ENCODE peak calls at places on chromosomes 13 and 19, in seven cellular contexts. One of them, this sample, is unnamed.

GRCh38 chr13:59356607-59357006 is 807.1 kb downstream of the DIAPH3 start:
- DNase-seq in stimulated activated CD4-positive, alpha-beta T cell treated with anti-CD3 and anti-CD28 coated beads, Interleukin-2, amount 100 ng/mL, for 48 hours: no peak
- DNase-seq in EH: peak
- DNase-seq in non-pigmented ciliary epithelial cell: no peak
- DNase-seq in anterior cingulate cortex: no peak
- DNase-seq in colonic mucosa: no peak
- DNase-seq in cardiac muscle cell: peak
- DNase-seq in this sample: peak

GRCh38 chr13:48214519-48215121 is 18.4 kb upstream of the ITM2B start:
- DNase-seq in anterior cingulate cortex: no peak
- DNase-seq in stimulated activated CD4-positive, alpha-beta T cell treated with anti-CD3 and anti-CD28 coated beads, Interleukin-2, amount 100 ng/mL, for 48 hours: no peak
- DNase-seq in cardiac muscle cell: no peak
- DNase-seq in non-pigmented ciliary epithelial cell: no peak
- DNase-seq in colonic mucosa: no peak
- DNase-seq in EH: peak
- DNase-seq in this sample: no peak

GRCh38 chr13:52925775-52926285 is 77.4 kb upstream of the PCDH8 start:
- DNase-seq in EH: no peak
- DNase-seq in non-pigmented ciliary epithelial cell: no peak
- DNase-seq in colonic mucosa: no peak
- DNase-seq in stimulated activated CD4-positive, alpha-beta T cell treated with anti-CD3 and anti-CD28 coated beads, Interleukin-2, amount 100 ng/mL, for 48 hours: no peak
- DNase-seq in cardiac muscle cell: no peak
- DNase-seq in anterior cingulate cortex: no peak
- DNase-seq in this sample: no peak

GRCh38 chr13:103031332-103031873 is 34.8 kb downstream of the SLC10A2 start:
- DNase-seq in stimulated activated CD4-positive, alpha-beta T cell treated with anti-CD3 and anti-CD28 coated beads, Interleukin-2, amount 100 ng/mL, for 48 hours: no peak
- DNase-seq in cardiac muscle cell: no peak
- DNase-seq in colonic mucosa: no peak
- DNase-seq in non-pigmented ciliary epithelial cell: no peak
- DNase-seq in anterior cingulate cortex: no peak
- DNase-seq in EH: peak
- DNase-seq in this sample: no peak

GRCh38 chr19:48443262-48443661 is 2.5 kb upstream of the GRWD1 start:
- DNase-seq in non-pigmented ciliary epithelial cell: no peak
- DNase-seq in colonic mucosa: no peak
- DNase-seq in cardiac muscle cell: no peak
- DNase-seq in EH: no peak
- DNase-seq in anterior cingulate cortex: no peak
- DNase-seq in stimulated activated CD4-positive, alpha-beta T cell treated with anti-CD3 and anti-CD28 coated beads, Interleukin-2, amount 100 ng/mL, for 48 hours: no peak
- DNase-seq in this sample: no peak

GRCh38 chr13:39370554-39370953 is 232.4 kb downstream of the LHFPL6 start:
- DNase-seq in cardiac muscle cell: no peak
- DNase-seq in stimulated activated CD4-positive, alpha-beta T cell treated with anti-CD3 and anti-CD28 coated beads, Interleukin-2, amount 100 ng/mL, for 48 hours: no peak
- DNase-seq in non-pigmented ciliary epithelial cell: no peak
- DNase-seq in colonic mucosa: no peak
- DNase-seq in anterior cingulate cortex: no peak
- DNase-seq in EH: peak
- DNase-seq in this sample: no peak

GRCh38 chr19:56983804-56984203 is 136.0 kb upstream of the USP29 start:
- DNase-seq in non-pigmented ciliary epithelial cell: no peak
- DNase-seq in anterior cingulate cortex: no peak
- DNase-seq in cardiac muscle cell: no peak
- DNase-seq in colonic mucosa: no peak
- DNase-seq in stimulated activated CD4-positive, alpha-beta T cell treated with anti-CD3 and anti-CD28 coated beads, Interleukin-2, amount 100 ng/mL, for 48 hours: no peak
- DNase-seq in EH: no peak
- DNase-seq in this sample: no peak

GRCh38 chr13:79987323-79987722 is 353.6 kb downstream of the SPRY2 start:
- DNase-seq in EH: no peak
- DNase-seq in colonic mucosa: no peak
- DNase-seq in cardiac muscle cell: no peak
- DNase-seq in stimulated activated CD4-positive, alpha-beta T cell treated with anti-CD3 and anti-CD28 coated beads, Interleukin-2, amount 100 ng/mL, for 48 hours: no peak
- DNase-seq in non-pigmented ciliary epithelial cell: no peak
- DNase-seq in anterior cingulate cortex: no peak
- DNase-seq in this sample: no peak

GRCh38 chr13:35527451-35527850 is 51.0 kb upstream of the MAB21L1 start:
- DNase-seq in stimulated activated CD4-positive, alpha-beta T cell treated with anti-CD3 and anti-CD28 coated beads, Interleukin-2, amount 100 ng/mL, for 48 hours: no peak
- DNase-seq in non-pigmented ciliary epithelial cell: no peak
- DNase-seq in anterior cingulate cortex: no peak
- DNase-seq in colonic mucosa: no peak
- DNase-seq in EH: no peak
- DNase-seq in cardiac muscle cell: no peak
- DNase-seq in this sample: no peak

GRCh38 chr19:10421981-10422461 is 1.7 kb downstream of the PDE4A start:
- DNase-seq in colonic mucosa: no peak
- DNase-seq in cardiac muscle cell: no peak
- DNase-seq in EH: no peak
- DNase-seq in non-pigmented ciliary epithelial cell: no peak
- DNase-seq in anterior cingulate cortex: no peak
- DNase-seq in stimulated activated CD4-positive, alpha-beta T cell treated with anti-CD3 and anti-CD28 coated beads, Interleukin-2, amount 100 ng/mL, for 48 hours: no peak
- DNase-seq in this sample: no peak

GRCh38 chr13:64074989-64075474 is 2659.4 kb upstream of the PCDH20 start:
- DNase-seq in non-pigmented ciliary epithelial cell: no peak
- DNase-seq in cardiac muscle cell: no peak
- DNase-seq in EH: no peak
- DNase-seq in anterior cingulate cortex: no peak
- DNase-seq in colonic mucosa: no peak
- DNase-seq in stimulated activated CD4-positive, alpha-beta T cell treated with anti-CD3 and anti-CD28 coated beads, Interleukin-2, amount 100 ng/mL, for 48 hours: no peak
- DNase-seq in this sample: no peak

GRCh38 chr13:72694314-72694713 is 33.1 kb downstream of the MZT1 start:
- DNase-seq in anterior cingulate cortex: no peak
- DNase-seq in EH: no peak
- DNase-seq in colonic mucosa: no peak
- DNase-seq in non-pigmented ciliary epithelial cell: no peak
- DNase-seq in stimulated activated CD4-positive, alpha-beta T cell treated with anti-CD3 and anti-CD28 coated beads, Interleukin-2, amount 100 ng/mL, for 48 hours: no peak
- DNase-seq in cardiac muscle cell: peak
- DNase-seq in this sample: no peak

GRCh38 chr13:33073338-33073737 is 57.1 kb downstream of the KL start:
- DNase-seq in cardiac muscle cell: no peak
- DNase-seq in stimulated activated CD4-positive, alpha-beta T cell treated with anti-CD3 and anti-CD28 coated beads, Interleukin-2, amount 100 ng/mL, for 48 hours: no peak
- DNase-seq in EH: no peak
- DNase-seq in anterior cingulate cortex: no peak
- DNase-seq in colonic mucosa: no peak
- DNase-seq in non-pigmented ciliary epithelial cell: no peak
- DNase-seq in this sample: no peak

GRCh38 chr13:69374036-69374435 is 733.6 kb upstream of the ATXN8OS start:
- DNase-seq in stimulated activated CD4-positive, alpha-beta T cell treated with anti-CD3 and anti-CD28 coated beads, Interleukin-2, amount 100 ng/mL, for 48 hours: no peak
- DNase-seq in non-pigmented ciliary epithelial cell: no peak
- DNase-seq in EH: no peak
- DNase-seq in cardiac muscle cell: no peak
- DNase-seq in colonic mucosa: no peak
- DNase-seq in anterior cingulate cortex: no peak
- DNase-seq in this sample: no peak

GRCh38 chr13:31951215-31951678 is 80.3 kb upstream of the FRY start:
- DNase-seq in stimulated activated CD4-positive, alpha-beta T cell treated with anti-CD3 and anti-CD28 coated beads, Interleukin-2, amount 100 ng/mL, for 48 hours: no peak
- DNase-seq in cardiac muscle cell: no peak
- DNase-seq in colonic mucosa: peak
- DNase-seq in non-pigmented ciliary epithelial cell: no peak
- DNase-seq in anterior cingulate cortex: no peak
- DNase-seq in EH: peak
- DNase-seq in this sample: peak

GRCh38 chr19:58021541-58022282 is 12.1 kb upstream of the ZSCAN1 start:
- DNase-seq in non-pigmented ciliary epithelial cell: no peak
- DNase-seq in colonic mucosa: peak
- DNase-seq in EH: peak
- DNase-seq in cardiac muscle cell: peak
- DNase-seq in stimulated activated CD4-positive, alpha-beta T cell treated with anti-CD3 and anti-CD28 coated beads, Interleukin-2, amount 100 ng/mL, for 48 hours: peak
- DNase-seq in anterior cingulate cortex: peak
- DNase-seq in this sample: no peak

GRCh38 chr19:30407310-30407709 is 35.1 kb downstream of the ZNF536 start:
- DNase-seq in colonic mucosa: no peak
- DNase-seq in anterior cingulate cortex: no peak
- DNase-seq in EH: no peak
- DNase-seq in cardiac muscle cell: no peak
- DNase-seq in stimulated activated CD4-positive, alpha-beta T cell treated with anti-CD3 and anti-CD28 coated beads, Interleukin-2, amount 100 ng/mL, for 48 hours: no peak
- DNase-seq in non-pigmented ciliary epithelial cell: no peak
- DNase-seq in this sample: no peak

GRCh38 chr13:26923824-26924605 is 163.4 kb upstream of the GPR12 start:
- DNase-seq in non-pigmented ciliary epithelial cell: no peak
- DNase-seq in stimulated activated CD4-positive, alpha-beta T cell treated with anti-CD3 and anti-CD28 coated beads, Interleukin-2, amount 100 ng/mL, for 48 hours: no peak
- DNase-seq in EH: peak
- DNase-seq in colonic mucosa: no peak
- DNase-seq in cardiac muscle cell: peak
- DNase-seq in anterior cingulate cortex: no peak
- DNase-seq in this sample: no peak

GRCh38 chr13:113806526-113806925 is 47.5 kb downstream of the TMEM255B start:
- DNase-seq in colonic mucosa: no peak
- DNase-seq in non-pigmented ciliary epithelial cell: no peak
- DNase-seq in anterior cingulate cortex: no peak
- DNase-seq in stimulated activated CD4-positive, alpha-beta T cell treated with anti-CD3 and anti-CD28 coated beads, Interleukin-2, amount 100 ng/mL, for 48 hours: no peak
- DNase-seq in cardiac muscle cell: no peak
- DNase-seq in EH: no peak
- DNase-seq in this sample: no peak

GRCh38 chr13:51928231-51928630 is 66.5 kb downstream of the CCDC70 start:
- DNase-seq in EH: no peak
- DNase-seq in non-pigmented ciliary epithelial cell: no peak
- DNase-seq in colonic mucosa: no peak
- DNase-seq in anterior cingulate cortex: no peak
- DNase-seq in stimulated activated CD4-positive, alpha-beta T cell treated with anti-CD3 and anti-CD28 coated beads, Interleukin-2, amount 100 ng/mL, for 48 hours: no peak
- DNase-seq in cardiac muscle cell: no peak
- DNase-seq in this sample: no peak

GRCh38 chr19:3670258-3670795 is 29.9 kb downstream of the PIP5K1C start:
- DNase-seq in stimulated activated CD4-positive, alpha-beta T cell treated with anti-CD3 and anti-CD28 coated beads, Interleukin-2, amount 100 ng/mL, for 48 hours: no peak
- DNase-seq in colonic mucosa: peak
- DNase-seq in EH: peak
- DNase-seq in anterior cingulate cortex: no peak
- DNase-seq in non-pigmented ciliary epithelial cell: no peak
- DNase-seq in cardiac muscle cell: peak
- DNase-seq in this sample: peak

GRCh38 chr13:29427937-29428309 is 167.6 kb downstream of the SLC7A1 start:
- DNase-seq in EH: no peak
- DNase-seq in anterior cingulate cortex: no peak
- DNase-seq in colonic mucosa: no peak
- DNase-seq in cardiac muscle cell: no peak
- DNase-seq in non-pigmented ciliary epithelial cell: no peak
- DNase-seq in stimulated activated CD4-positive, alpha-beta T cell treated with anti-CD3 and anti-CD28 coated beads, Interleukin-2, amount 100 ng/mL, for 48 hours: no peak
- DNase-seq in this sample: no peak

GRCh38 chr13:50512602-50513527 is 330.6 kb downstream of the DLEU7 start:
- DNase-seq in stimulated activated CD4-positive, alpha-beta T cell treated with anti-CD3 and anti-CD28 coated beads, Interleukin-2, amount 100 ng/mL, for 48 hours: no peak
- DNase-seq in cardiac muscle cell: peak
- DNase-seq in colonic mucosa: peak
- DNase-seq in non-pigmented ciliary epithelial cell: no peak
- DNase-seq in anterior cingulate cortex: peak
- DNase-seq in EH: peak
- DNase-seq in this sample: peak

GRCh38 chr13:97141564-97142005 is 80.5 kb upstream of the MBNL2 start:
- DNase-seq in colonic mucosa: peak
- DNase-seq in non-pigmented ciliary epithelial cell: peak
- DNase-seq in cardiac muscle cell: peak
- DNase-seq in EH: peak
- DNase-seq in anterior cingulate cortex: no peak
- DNase-seq in stimulated activated CD4-positive, alpha-beta T cell treated with anti-CD3 and anti-CD28 coated beads, Interleukin-2, amount 100 ng/mL, for 48 hours: peak
- DNase-seq in this sample: no peak

GRCh38 chr19:49570138-49570856 is 10.1 kb downstream of the NOSIP start:
- DNase-seq in EH: peak
- DNase-seq in cardiac muscle cell: peak
- DNase-seq in stimulated activated CD4-positive, alpha-beta T cell treated with anti-CD3 and anti-CD28 coated beads, Interleukin-2, amount 100 ng/mL, for 48 hours: no peak
- DNase-seq in anterior cingulate cortex: peak
- DNase-seq in colonic mucosa: peak
- DNase-seq in non-pigmented ciliary epithelial cell: peak
- DNase-seq in this sample: no peak

GRCh38 chr13:105519766-105520165 is 1015.7 kb downstream of the EFNB2 start:
- DNase-seq in cardiac muscle cell: no peak
- DNase-seq in anterior cingulate cortex: no peak
- DNase-seq in stimulated activated CD4-positive, alpha-beta T cell treated with anti-CD3 and anti-CD28 coated beads, Interleukin-2, amount 100 ng/mL, for 48 hours: no peak
- DNase-seq in EH: no peak
- DNase-seq in non-pigmented ciliary epithelial cell: no peak
- DNase-seq in colonic mucosa: no peak
- DNase-seq in this sample: no peak

GRCh38 chr13:50846861-50847475 is 3.5 kb upstream of the DLEU7 start:
- DNase-seq in stimulated activated CD4-positive, alpha-beta T cell treated with anti-CD3 and anti-CD28 coated beads, Interleukin-2, amount 100 ng/mL, for 48 hours: no peak
- DNase-seq in EH: no peak
- DNase-seq in cardiac muscle cell: no peak
- DNase-seq in non-pigmented ciliary epithelial cell: no peak
- DNase-seq in colonic mucosa: no peak
- DNase-seq in anterior cingulate cortex: no peak
- DNase-seq in this sample: no peak

GRCh38 chr19:58059003-58059671 is at the start of gene ZNF135:
- DNase-seq in cardiac muscle cell: peak
- DNase-seq in colonic mucosa: peak
- DNase-seq in EH: peak
- DNase-seq in anterior cingulate cortex: peak
- DNase-seq in non-pigmented ciliary epithelial cell: peak
- DNase-seq in stimulated activated CD4-positive, alpha-beta T cell treated with anti-CD3 and anti-CD28 coated beads, Interleukin-2, amount 100 ng/mL, for 48 hours: peak
- DNase-seq in this sample: peak

GRCh38 chr13:94858856-94859811 is 146.8 kb upstream of the SOX21 start:
- DNase-seq in EH: peak
- DNase-seq in colonic mucosa: peak
- DNase-seq in non-pigmented ciliary epithelial cell: no peak
- DNase-seq in anterior cingulate cortex: peak
- DNase-seq in stimulated activated CD4-positive, alpha-beta T cell treated with anti-CD3 and anti-CD28 coated beads, Interleukin-2, amount 100 ng/mL, for 48 hours: no peak
- DNase-seq in cardiac muscle cell: peak
- DNase-seq in this sample: peak

GRCh38 chr13:24217601-24218281 is 57.2 kb downstream of the SPATA13 start:
- DNase-seq in anterior cingulate cortex: no peak
- DNase-seq in non-pigmented ciliary epithelial cell: no peak
- DNase-seq in stimulated activated CD4-positive, alpha-beta T cell treated with anti-CD3 and anti-CD28 coated beads, Interleukin-2, amount 100 ng/mL, for 48 hours: no peak
- DNase-seq in EH: peak
- DNase-seq in cardiac muscle cell: peak
- DNase-seq in colonic mucosa: peak
- DNase-seq in this sample: no peak

GRCh38 chr13:61286148-61286745 is 129.4 kb downstream of the PCDH20 start:
- DNase-seq in stimulated activated CD4-positive, alpha-beta T cell treated with anti-CD3 and anti-CD28 coated beads, Interleukin-2, amount 100 ng/mL, for 48 hours: no peak
- DNase-seq in cardiac muscle cell: no peak
- DNase-seq in anterior cingulate cortex: no peak
- DNase-seq in colonic mucosa: no peak
- DNase-seq in EH: no peak
- DNase-seq in non-pigmented ciliary epithelial cell: no peak
- DNase-seq in this sample: no peak

GRCh38 chr19:16577531-16578052 is 5.4 kb upstream of the SLC35E1 start:
- DNase-seq in anterior cingulate cortex: peak
- DNase-seq in stimulated activated CD4-positive, alpha-beta T cell treated with anti-CD3 and anti-CD28 coated beads, Interleukin-2, amount 100 ng/mL, for 48 hours: no peak
- DNase-seq in colonic mucosa: no peak
- DNase-seq in EH: no peak
- DNase-seq in non-pigmented ciliary epithelial cell: no peak
- DNase-seq in cardiac muscle cell: no peak
- DNase-seq in this sample: no peak

This sample was measured in psoas muscle.